ENCODE peak calls at places on chromosomes 13 and 19, in six cellular contexts. One of them, this sample, is unnamed.

GRCh38 chr19:51719251-51719901 is 4.4 kb downstream of the HAS1 start:
- DNase-seq in T-helper 9 cell: no peak
- DNase-seq in NCI-H187: no peak
- DNase-seq in CD8-positive, alpha-beta memory T cell: no peak
- DNase-seq in A549: no peak
- DNase-seq in PC-3: no peak
- DNase-seq in this sample: peak

GRCh38 chr19:34220472-34221063 is 33.8 kb upstream of the GARRE1 start:
- DNase-seq in T-helper 9 cell: peak
- DNase-seq in NCI-H187: no peak
- DNase-seq in CD8-positive, alpha-beta memory T cell: peak
- DNase-seq in A549: peak
- DNase-seq in PC-3: peak
- DNase-seq in this sample: peak

GRCh38 chr19:46861691-46862503 is 1.1 kb downstream of the ARHGAP35 start:
- DNase-seq in T-helper 9 cell: no peak
- DNase-seq in NCI-H187: no peak
- DNase-seq in CD8-positive, alpha-beta memory T cell: no peak
- DNase-seq in A549: no peak
- DNase-seq in PC-3: peak
- DNase-seq in this sample: no peak

GRCh38 chr19:7928741-7929701 is 3.1 kb upstream of the CTXN1 start:
- DNase-seq in T-helper 9 cell: peak
- DNase-seq in NCI-H187: no peak
- DNase-seq in CD8-positive, alpha-beta memory T cell: peak
- DNase-seq in A549: peak
- DNase-seq in PC-3: peak
- DNase-seq in this sample: no peak

GRCh38 chr13:30908416-30908980 is 2.4 kb downstream of the MEDAG start:
- DNase-seq in T-helper 9 cell: no peak
- DNase-seq in NCI-H187: no peak
- DNase-seq in CD8-positive, alpha-beta memory T cell: no peak
- DNase-seq in A549: no peak
- DNase-seq in PC-3: no peak
- DNase-seq in this sample: no peak

GRCh38 chr13:102089177-102089576 is 312.7 kb downstream of the FGF14 start:
- DNase-seq in T-helper 9 cell: no peak
- DNase-seq in NCI-H187: no peak
- DNase-seq in CD8-positive, alpha-beta memory T cell: no peak
- DNase-seq in A549: no peak
- DNase-seq in PC-3: peak
- DNase-seq in this sample: no peak

GRCh38 chr13:27266937-27267336 is 3.7 kb upstream of the RASL11A start:
- DNase-seq in T-helper 9 cell: no peak
- DNase-seq in NCI-H187: no peak
- DNase-seq in CD8-positive, alpha-beta memory T cell: no peak
- DNase-seq in A549: no peak
- DNase-seq in PC-3: no peak
- DNase-seq in this sample: no peak

GRCh38 chr19:53541971-53542370 is 4.0 kb downstream of the ZNF331 start:
- DNase-seq in T-helper 9 cell: no peak
- DNase-seq in NCI-H187: no peak
- DNase-seq in CD8-positive, alpha-beta memory T cell: no peak
- DNase-seq in A549: no peak
- DNase-seq in PC-3: peak
- DNase-seq in this sample: no peak

GRCh38 chr13:52644108-52644507 is 1.9 kb downstream of the HNRNPA1L2 start:
- DNase-seq in T-helper 9 cell: no peak
- DNase-seq in NCI-H187: no peak
- DNase-seq in CD8-positive, alpha-beta memory T cell: no peak
- DNase-seq in A549: no peak
- DNase-seq in PC-3: peak
- DNase-seq in this sample: no peak

GRCh38 chr13:59750860-59751259 is 412.9 kb downstream of the DIAPH3 start:
- DNase-seq in T-helper 9 cell: no peak
- DNase-seq in NCI-H187: no peak
- DNase-seq in CD8-positive, alpha-beta memory T cell: no peak
- DNase-seq in A549: no peak
- DNase-seq in PC-3: no peak
- DNase-seq in this sample: peak

GRCh38 chr13:39536274-39536673 is 66.7 kb downstream of the LHFPL6 start:
- DNase-seq in T-helper 9 cell: no peak
- DNase-seq in NCI-H187: no peak
- DNase-seq in CD8-positive, alpha-beta memory T cell: no peak
- DNase-seq in A549: no peak
- DNase-seq in PC-3: no peak
- DNase-seq in this sample: no peak

This sample was measured in C1 segment of cervical spinal cord.